ENCODE peak calls at places on chromosomes 2 and 18, in five cellular contexts. Y is lung, L is GM12878, F is tibial artery, E is psoas muscle. T is an unnamed sample.

GRCh38 chr2:144998435-144998834 is 478.5 kb upstream of the ZEB2 start:
- DNase-seq in E (no peak), Y (no peak), F (no peak), L (no peak), T (no peak)

GRCh38 chr2:240946046-240946445 is 39.9 kb downstream of the CROCC2 start:
- DNase-seq in L (no peak), F (peak; percentile 8), E (no peak), Y (no peak), T (no peak)

GRCh38 chr2:184599054-184599874 is 935 bp downstream of the ZNF804A start:
- DNase-seq in F (no peak), Y (no peak), L (no peak), E (no peak), T (peak; percentile 7)

GRCh38 chr2:187081409-187081808 is 232.4 kb upstream of the ZSWIM2 start:
- DNase-seq in L (no peak), Y (no peak), E (no peak), F (no peak), T (no peak)

GRCh38 chr2:47803363-47803762 is 20.4 kb downstream of the MSH6 start:
- DNase-seq in F (no peak), L (no peak), Y (no peak), E (no peak), T (no peak)

GRCh38 chr2:158464426-158465281 is 7.9 kb downstream of the PKP4 start:
- DNase-seq in Y (no peak), F (no peak), L (no peak), E (no peak), T (peak; percentile 52)

GRCh38 chr18:37270046-37270665 is 295.4 kb downstream of the CELF4 start:
- DNase-seq in Y (peak; percentile 36), F (no peak), L (no peak), E (no peak), T (peak; percentile 65)

GRCh38 chr2:15159751-15160177 is 401.4 kb downstream of the NBAS start:
- DNase-seq in Y (no peak), L (no peak), E (no peak), F (no peak), T (peak; percentile 79)

GRCh38 chr2:46480562-46480961 is 1.2 kb downstream of the TMEM247 start:
- DNase-seq in L (no peak), E (no peak), Y (no peak), F (no peak), T (no peak)

DNA sequence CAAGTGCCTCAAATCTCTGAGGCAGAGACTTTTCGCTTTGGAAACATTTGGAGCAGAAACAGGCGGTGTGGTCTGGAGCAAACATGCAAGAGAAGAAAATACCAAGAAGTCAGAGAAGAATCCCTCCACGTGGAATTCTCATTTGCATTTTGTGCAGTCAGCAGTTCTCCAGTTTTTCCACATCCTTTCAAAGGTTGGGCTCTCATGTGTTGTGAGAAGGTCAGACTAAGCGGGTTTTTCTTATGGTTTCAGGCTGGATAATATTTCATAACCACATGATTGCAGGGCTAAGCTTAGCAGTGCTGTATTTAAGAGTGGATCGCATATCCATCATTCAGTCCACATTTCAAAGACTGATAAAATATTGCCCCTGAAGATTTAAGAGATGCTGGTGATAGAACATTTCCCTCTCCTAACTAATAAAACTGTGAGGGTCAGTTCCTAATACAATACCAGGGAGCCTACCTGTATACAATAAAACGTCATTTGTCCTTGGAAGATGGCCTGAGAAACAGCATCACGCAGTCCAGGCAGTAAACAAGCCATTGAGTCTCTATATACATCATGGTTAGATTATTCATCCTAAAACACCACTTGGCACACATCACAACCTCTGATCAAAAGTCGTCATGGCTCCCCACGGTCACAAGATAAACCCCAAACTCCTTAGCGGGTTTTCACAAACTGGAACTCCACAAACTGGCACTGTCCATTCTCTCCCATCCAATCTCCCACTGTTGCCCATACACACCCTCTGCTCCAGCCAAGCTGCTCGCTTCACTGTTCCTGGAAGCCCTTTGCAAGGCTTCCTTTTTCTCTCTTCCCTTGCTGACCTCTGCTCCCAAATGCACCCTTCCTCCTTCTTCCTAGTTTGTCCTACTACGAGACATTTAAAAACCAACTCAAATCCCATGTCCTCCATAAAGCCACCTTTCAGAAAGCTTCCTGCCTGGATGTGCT is 31.5 kb downstream of the ANKRD44 start:
- DNase-seq in Y (no peak), L (no peak), F (no peak), E (no peak), T (peak; percentile 32)
- H3K4me3 ChIP-seq in Y (no peak overlapping the region), L (no peak overlapping the region), F (no peak overlapping the region), E (no peak overlapping the region), T (no peak overlapping the region)

DNA sequence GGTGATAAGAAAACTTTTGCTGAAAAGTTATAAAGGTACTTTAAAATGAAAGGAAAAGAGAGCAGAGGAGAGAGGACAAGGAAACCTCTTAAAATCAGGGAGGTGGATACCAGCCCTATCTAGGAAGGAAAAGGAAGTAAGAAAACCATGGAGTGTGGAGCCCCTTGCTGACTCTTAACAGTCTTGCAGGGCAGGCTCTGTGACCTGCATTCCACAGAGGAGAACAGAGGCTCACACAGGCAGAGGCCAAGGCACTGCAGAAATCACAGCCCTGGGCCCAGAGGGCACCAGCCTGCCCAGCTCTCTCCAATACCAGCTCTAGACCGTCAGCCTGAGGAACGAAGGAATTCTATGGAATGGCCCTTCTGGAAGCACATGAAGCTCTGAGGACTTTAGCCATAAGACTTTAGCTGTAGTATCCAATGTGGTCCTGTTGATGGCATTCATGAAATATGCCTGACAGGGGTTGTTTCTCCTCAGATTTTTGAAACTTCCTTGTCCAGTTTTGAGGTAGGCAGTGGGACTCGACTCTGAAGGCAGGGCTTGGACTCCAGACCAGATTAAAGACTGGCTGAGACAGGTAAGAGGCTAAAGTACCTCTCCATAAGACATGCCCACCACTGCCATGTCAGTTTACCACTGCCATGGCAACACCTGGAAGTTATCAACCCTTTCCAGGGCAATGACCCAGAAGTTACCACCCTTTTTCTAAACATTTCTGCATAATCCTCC is 216.3 kb downstream of the ANAPC1 start:
- DNase-seq in E (no peak), L (no peak), F (peak; percentile 39), Y (peak; percentile 48), T (peak; percentile 87)
- TF ChIP-seq CTCF in E (peak; percentile 43), L (no peak), F (peak; percentile 51), Y (peak; percentile 8), T (peak; percentile 71)

GRCh38 chr2:236642584-236643291 is 73.1 kb downstream of the ACKR3 start:
- DNase-seq in F (peak; percentile 98), L (no peak), E (peak; percentile 94), Y (peak; percentile 73), T (peak; percentile 98)

GRCh38 chr2:236644067-236644466 is 74.4 kb downstream of the ACKR3 start:
- DNase-seq in L (no peak), F (peak; percentile 2), E (no peak), Y (no peak), T (no peak)

GRCh38 chr2:236644502-236644911 is 74.9 kb downstream of the ACKR3 start:
- DNase-seq in E (no peak), L (no peak), F (peak; percentile 12), Y (no peak), T (no peak)

GRCh38 chr2:236642125-236642524 is 72.5 kb downstream of the ACKR3 start:
- DNase-seq in F (peak; percentile 38), Y (no peak), L (no peak), E (no peak), T (peak; percentile 14)

GRCh38 chr2:236643480-236643879 is 73.9 kb downstream of the ACKR3 start:
- DNase-seq in Y (no peak), L (no peak), E (no peak), F (peak; percentile 17), T (no peak)
- H3K4me3 ChIP-seq in Y (no peak overlapping the region), L (no peak overlapping the region), E (no peak overlapping the region), F (no peak overlapping the region), T (no peak overlapping the region)

DNA sequence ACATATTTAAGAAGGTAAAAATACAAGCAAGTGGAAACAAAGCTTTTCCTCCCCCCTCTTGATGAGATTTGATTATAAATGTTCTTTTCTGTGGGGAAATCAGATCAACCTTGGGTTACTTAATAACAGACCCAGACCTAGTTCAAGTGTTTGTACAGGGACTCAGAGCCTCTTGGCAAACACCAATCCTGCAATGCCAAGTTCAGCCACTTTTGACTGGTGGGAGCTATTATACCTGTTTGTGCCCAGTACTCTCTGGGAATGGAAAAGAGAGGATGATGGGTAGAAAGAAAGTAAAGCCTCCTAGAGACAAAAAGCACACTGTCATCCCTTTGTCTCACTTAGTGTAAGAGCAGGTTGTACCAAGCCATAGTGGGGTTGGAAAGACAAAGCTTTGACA is 63.8 kb upstream of the EPHA4 start:
- DNase-seq in L (no peak), E (no peak), F (no peak), Y (peak; percentile 59), T (no peak)
- TF ChIP-seq CTCF in L (no peak), E (no peak), F (no peak), Y (no peak), T (no peak)